ENCODE peak calls at places on chromosomes 11 and 22, in seven cellular contexts. C is ovary, N is stomach, B is transverse colon, D is sigmoid colon, A is K562, T is tibial nerve. G is an unnamed sample.
A peak's percentile ranks its signal among the peaks of the same experiment; 100 is the strongest.

GRCh38 chr11:2913029-2913431 is 16.2 kb downstream of the PHLDA2 start:
- DNase-seq in B (no peak), C (no peak), T (no peak), N (no peak), A (peak; percentile 36), D (no peak), G (no peak)

GRCh38 chr11:99281331-99281730 is 260.6 kb downstream of the CNTN5 start:
- DNase-seq in C (no peak), T (no peak), D (no peak), N (no peak), B (no peak), A (no peak), G (no peak)

GRCh38 chr22:43279867-43280519 is 63.2 kb downstream of the SCUBE1 start:
- DNase-seq in N (no peak), T (no peak), C (no peak), D (no peak), B (no peak), A (no peak), G (no peak)

GRCh38 chr22:35217541-35217940 is 39.8 kb upstream of the HMGXB4 start:
- DNase-seq in T (no peak), D (no peak), B (no peak), N (no peak), A (no peak), C (no peak), G (no peak)

GRCh38 chr11:2554338-2555240 is 109.8 kb downstream of the KCNQ1 start:
- DNase-seq in D (peak; percentile 51), C (peak; percentile 8), T (no peak), N (no peak), A (no peak), B (peak; percentile 2), G (peak; percentile 21)

GRCh38 chr22:26798433-26799065 is 141.2 kb downstream of the MIAT start:
- DNase-seq in C (no peak), T (no peak), B (peak; percentile 54), A (no peak), D (no peak), N (no peak), G (no peak)

GRCh38 chr11:69155302-69156198 is at the start of gene SMIM38:
- DNase-seq in B (no peak), A (peak; percentile 65), N (peak; percentile 63), T (no peak), C (no peak), D (no peak), G (no peak)

GRCh38 chr22:41915035-41915782 is at the start of gene SHISA8:
- DNase-seq in A (no peak), T (no peak), C (peak; percentile 59), N (peak; percentile 67), D (no peak), B (peak; percentile 64), G (no peak)

GRCh38 chr11:44301856-44302231 is 8.1 kb downstream of the ALX4 start:
- DNase-seq in A (peak; percentile 38), B (no peak), D (peak; percentile 44), T (no peak), C (no peak), N (no peak), G (no peak)

GRCh38 chr11:96092511-96092910 is 168.6 kb upstream of the MTMR2 start:
- DNase-seq in D (no peak), N (no peak), T (no peak), C (no peak), A (no peak), B (no peak), G (no peak)

GRCh38 chr11:1300569-1301187 is 8.8 kb downstream of the TOLLIP start:
- DNase-seq in C (peak; percentile 20), A (no peak), B (no peak), N (peak; percentile 21), D (no peak), T (no peak), G (peak; percentile 54)

GRCh38 chr11:78138281-78138680 is 1.1 kb downstream of the ALG8 start:
- DNase-seq in A (no peak), T (no peak), C (no peak), N (no peak), D (no peak), B (no peak), G (no peak)

GRCh38 chr11:134477486-134477885 is 65.4 kb upstream of the B3GAT1 start:
- DNase-seq in T (no peak), B (no peak), A (no peak), D (no peak), N (no peak), C (no peak), G (no peak)

GRCh38 chr11:78061921-78062311 is 1.7 kb upstream of the THRSP start:
- DNase-seq in B (no peak), C (peak; percentile 42), N (no peak), T (no peak), D (no peak), A (peak; percentile 58), G (no peak)

GRCh38 chr11:13183094-13183825 is 94.3 kb upstream of the BMAL1 start:
- DNase-seq in A (no peak), T (peak; percentile 15), D (no peak), N (no peak), C (no peak), B (no peak), G (no peak)

GRCh38 chr11:68444566-68444965 is 16.0 kb upstream of the PPP6R3 start:
- DNase-seq in D (peak; percentile 72), C (no peak), A (no peak), B (no peak), T (no peak), N (no peak), G (no peak)

GRCh38 chr11:61341706-61342105 is 8.7 kb downstream of the TKFC start:
- DNase-seq in B (no peak), T (no peak), A (no peak), C (no peak), N (no peak), D (no peak), G (no peak)

GRCh38 chr11:97894978-97895377 is 1125.8 kb upstream of the CNTN5 start:
- DNase-seq in T (no peak), D (no peak), N (no peak), A (no peak), C (no peak), B (no peak), G (no peak)

GRCh38 chr11:128568166-128568778 is 19.1 kb downstream of the ETS1 start:
- DNase-seq in A (no peak), C (no peak), D (peak; percentile 59), B (no peak), N (no peak), T (no peak), G (no peak)

DNA sequence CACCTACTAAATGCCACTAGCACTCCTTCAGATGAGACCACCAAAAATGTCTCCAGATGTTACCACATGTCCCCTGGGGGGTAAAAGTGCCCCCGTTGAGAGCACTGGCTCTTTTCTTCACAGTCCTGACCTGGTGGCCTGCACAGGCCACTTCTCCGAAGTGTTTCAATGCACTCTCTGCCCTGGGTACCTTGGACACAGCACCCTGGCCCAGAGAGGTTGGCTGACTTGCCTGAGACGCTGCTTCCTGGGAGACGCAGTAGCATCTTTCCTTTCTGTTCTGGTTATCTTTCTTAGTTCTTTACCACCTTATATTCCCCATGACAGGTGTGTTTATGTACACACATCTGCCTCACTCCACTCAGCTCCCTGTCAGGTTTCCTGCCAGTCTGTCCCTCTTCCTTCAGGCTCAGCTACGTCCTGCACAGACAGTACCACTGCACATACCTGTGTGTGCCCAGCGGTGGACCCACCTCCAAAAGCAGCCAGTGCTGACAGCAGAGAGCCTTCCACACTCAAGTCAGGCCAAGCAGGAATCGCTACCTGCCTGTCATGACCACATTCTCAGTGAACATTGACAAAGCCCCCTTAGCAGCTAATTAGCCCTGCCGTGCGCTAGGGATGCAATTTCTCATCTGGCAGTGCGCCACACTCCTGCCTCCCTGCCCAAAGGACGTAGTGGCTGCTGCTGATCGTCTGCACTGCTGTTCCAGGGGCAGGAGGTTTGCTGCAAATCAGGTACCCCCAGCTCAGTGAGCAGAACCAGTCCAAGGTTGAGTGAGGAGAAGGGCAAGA is 39.0 kb downstream of the FAM83F start:
- DNase-seq in B (no peak), N (no peak), T (no peak), A (no peak), C (no peak), D (peak; percentile 42), G (no peak)
- TF ChIP-seq EP300 in B (no peak), N (no peak), T (no peak), A (no peak), C (no peak), D (no peak), G (no peak)

GRCh38 chr22:44365832-44366231 is 53.1 kb upstream of the SHISAL1 start:
- DNase-seq in B (no peak), A (no peak), C (peak; percentile 17), D (peak; percentile 58), N (no peak), T (no peak), G (no peak)
- H3K4me1 ChIP-seq in B (peaks cover 21% of the 10 kb centered on the region), A (no peaks in the 10 kb centered on the region), C (peaks cover 8% of the 10 kb centered on the region), D (no peaks in the 10 kb centered on the region), N (peaks cover 20% of the 10 kb centered on the region), T (no peaks in the 10 kb centered on the region), G (peaks cover 33% of the 10 kb centered on the region)

GRCh38 chr22:22465782-22466181 is 42.8 kb downstream of the ZNF280B start:
- DNase-seq in B (no peak), C (no peak), D (no peak), T (no peak), A (peak; percentile 38), N (no peak), G (no peak)
- H3K27me3 ChIP-seq in B (peaks cover 36% of the 10 kb centered on the region), C (no peaks in the 10 kb centered on the region), D (peaks cover 42% of the 10 kb centered on the region), T (no peaks in the 10 kb centered on the region), A (peaks cover 13% of the 10 kb centered on the region), N (peaks cover 7% of the 10 kb centered on the region), G (peaks cover 42% of the 10 kb centered on the region)

DNA sequence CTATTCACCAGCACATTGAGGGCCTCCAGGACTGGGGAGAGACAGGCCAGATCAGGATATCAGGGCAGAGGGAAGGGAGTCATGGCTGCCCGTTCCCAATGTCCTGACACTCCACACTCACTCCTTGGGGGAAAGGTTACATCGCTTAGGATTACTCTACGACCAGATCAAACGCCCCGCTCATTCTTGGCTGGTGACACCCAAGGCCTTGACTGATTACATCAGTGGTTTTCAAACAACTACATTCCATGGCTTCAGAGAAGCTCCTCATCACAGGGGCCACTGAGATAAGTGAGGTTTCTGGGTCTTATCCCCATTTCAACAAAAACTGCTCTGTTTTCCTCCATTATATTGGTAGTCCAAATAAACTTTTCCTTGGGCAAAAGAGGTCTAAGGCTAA is 15.0 kb downstream of the UBE2L6 start:
- DNase-seq in D (no peak), N (no peak), C (no peak), T (no peak), B (no peak), A (no peak), G (no peak)
- TF ChIP-seq EP300 in D (no peak), N (no peak), C (no peak), T (no peak), B (no peak), A (no peak), G (no peak)

GRCh38 chr11:127217941-127218615 is 217.5 kb upstream of the KIRREL3 start:
- DNase-seq in B (no peak), A (no peak), T (no peak), N (no peak), C (no peak), D (no peak), G (no peak)
- H3K4me1 ChIP-seq in B (no peaks in the 10 kb centered on the region), A (no peaks in the 10 kb centered on the region), T (no peaks in the 10 kb centered on the region), N (no peaks in the 10 kb centered on the region), C (no peaks in the 10 kb centered on the region), D (no peaks in the 10 kb centered on the region), G (no peaks in the 10 kb centered on the region)